ENCODE peak calls at places on chromosomes 6 and 20, in six cellular contexts. A is B cell, P is mammary epithelial cell, X is type B pancreatic cell, H is Caco-2, K is AG04450. Z is an unnamed sample.

GRCh38 chr6:45415778-45416518 is 38.2 kb upstream of the SUPT3H start:
- DNase-seq in A (no peak), P (no peak), X (no peak), H (no peak), K (no peak), Z (no peak)

GRCh38 chr6:124487778-124488431 is 474.3 kb upstream of the RNF217 start:
- DNase-seq in A (no peak), P (peak), X (no peak), H (no peak), K (no peak), Z (peak)

GRCh38 chr20:38145094-38146075 is 19.7 kb downstream of the TGM2 start:
- DNase-seq in A (no peak), P (no peak), X (no peak), H (no peak), K (no peak), Z (no peak)

GRCh38 chr20:36676701-36677421 is 30.9 kb upstream of the SLA2 start:
- DNase-seq in A (no peak), P (no peak), X (peak), H (peak), K (no peak), Z (no peak)

GRCh38 chr6:97765480-97765879 is 482.5 kb upstream of the MMS22L start:
- DNase-seq in A (no peak), P (no peak), X (no peak), H (no peak), K (no peak), Z (no peak)

GRCh38 chr6:161406633-161407032 is 132.8 kb upstream of the AGPAT4 start:
- DNase-seq in A (no peak), P (peak), X (no peak), H (no peak), K (peak), Z (no peak)

GRCh38 chr6:36563237-36563927 is 16.1 kb upstream of the STK38 start:
- DNase-seq in A (no peak), P (no peak), X (no peak), H (no peak), K (no peak), Z (no peak)

GRCh38 chr6:53741417-53741816 is 53.4 kb upstream of the LRRC1 start:
- DNase-seq in A (no peak), P (no peak), X (no peak), H (peak), K (no peak), Z (no peak)

GRCh38 chr6:83231146-83231545 is 38.0 kb downstream of the RWDD2A start:
- DNase-seq in A (no peak), P (no peak), X (no peak), H (no peak), K (peak), Z (no peak)

GRCh38 chr20:46555370-46555956 is 5.0 kb upstream of the OCSTAMP start:
- DNase-seq in A (no peak), P (no peak), X (no peak), H (no peak), K (no peak), Z (no peak)

GRCh38 chr20:58515240-58516212 is at the start of gene APCDD1L:
- DNase-seq in A (no peak), P (peak), X (peak), H (peak), K (peak), Z (no peak)

GRCh38 chr6:13098808-13099570 is 229.3 kb downstream of the TBC1D7 start:
- DNase-seq in A (no peak), P (no peak), X (no peak), H (no peak), K (no peak), Z (no peak)

GRCh38 chr20:37392441-37393195 is 46.7 kb downstream of the SRC start:
- DNase-seq in A (peak), P (no peak), X (no peak), H (no peak), K (no peak), Z (no peak)

GRCh38 chr6:89067796-89068195 is 12.8 kb upstream of the PNRC1 start:
- DNase-seq in A (no peak), P (peak), X (no peak), H (no peak), K (no peak), Z (no peak)

GRCh38 chr20:20036756-20037155 is 15.5 kb downstream of the CRNKL1 start:
- DNase-seq in A (no peak), P (no peak), X (no peak), H (no peak), K (no peak), Z (no peak)

GRCh38 chr20:61320617-61321200 is 68.6 kb downstream of the CDH4 start:
- DNase-seq in A (no peak), P (no peak), X (no peak), H (no peak), K (no peak), Z (no peak)

GRCh38 chr6:73263570-73263909 is 544 bp upstream of the KHDC1 start:
- DNase-seq in A (no peak), P (peak), X (no peak), H (no peak), K (no peak), Z (no peak)

GRCh38 chr6:150874184-150874583 is 8.7 kb downstream of the MTHFD1L start:
- DNase-seq in A (no peak), P (no peak), X (no peak), H (no peak), K (no peak), Z (no peak)

GRCh38 chr6:150878347-150879213 is 13.1 kb downstream of the MTHFD1L start:
- DNase-seq in A (no peak), P (no peak), X (no peak), H (no peak), K (no peak), Z (no peak)

GRCh38 chr6:150877928-150878327 is 12.4 kb downstream of the MTHFD1L start:
- DNase-seq in A (no peak), P (no peak), X (no peak), H (no peak), K (no peak), Z (no peak)

GRCh38 chr6:150880336-150880735 is 14.8 kb downstream of the MTHFD1L start:
- DNase-seq in A (no peak), P (no peak), X (no peak), H (no peak), K (no peak), Z (no peak)

GRCh38 chr6:150876598-150876997 is 11.1 kb downstream of the MTHFD1L start:
- DNase-seq in A (no peak), P (no peak), X (no peak), H (no peak), K (no peak), Z (no peak)
- TF ChIP-seq CTCF in A (no peak), P (no peak), X (no peak), H (no peak), K (no peak), Z (no peak)

DNA sequence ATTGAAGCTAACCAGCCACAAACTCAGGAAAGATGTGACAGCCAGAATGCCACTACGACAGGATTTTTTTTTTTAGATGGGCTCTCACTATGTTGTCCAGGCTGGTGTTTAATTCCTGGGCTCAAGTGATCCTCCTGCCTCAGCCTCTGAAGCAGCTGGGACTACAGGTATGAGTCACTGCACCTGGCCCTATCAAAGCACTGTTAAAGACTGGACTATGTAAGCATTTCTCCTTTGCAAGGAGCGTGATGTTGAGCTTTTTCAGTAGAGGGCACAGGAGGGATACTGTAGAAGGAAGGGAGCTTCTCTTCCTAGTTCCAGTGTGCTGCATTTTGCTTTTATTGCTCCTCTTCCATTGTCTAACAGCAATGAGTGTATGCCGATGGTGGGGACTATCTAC is 35.8 kb downstream of the ZBTB9 start:
- DNase-seq in A (no peak), P (peak), X (no peak), H (peak), K (no peak), Z (no peak)
- TF ChIP-seq CTCF in A (no peak), P (no peak), X (no peak), H (no peak), K (no peak), Z (no peak)

GRCh38 chr6:10381133-10381829 is 33.6 kb downstream of the TFAP2A start:
- DNase-seq in A (no peak), P (no peak), X (no peak), H (no peak), K (no peak), Z (no peak)
- TF ChIP-seq CTCF in A (no peak), P (no peak), X (peak), H (no peak), K (peak), Z (peak)

GRCh38 chr6:159125014-159125609 is 44.1 kb upstream of the FNDC1 start:
- DNase-seq in A (no peak), P (no peak), X (no peak), H (no peak), K (no peak), Z (no peak)
- TF ChIP-seq CTCF in A (peak), P (peak), X (peak), H (no peak), K (peak), Z (peak)

GRCh38 chr6:157569543-157569942 is 188.6 kb downstream of the ZDHHC14 start:
- DNase-seq in A (no peak), P (no peak), X (no peak), H (no peak), K (no peak), Z (no peak)

GRCh38 chr6:157571269-157571668 is 190.3 kb downstream of the ZDHHC14 start:
- DNase-seq in A (no peak), P (no peak), X (no peak), H (no peak), K (no peak), Z (no peak)

GRCh38 chr6:157570752-157571151 is 189.8 kb downstream of the ZDHHC14 start:
- DNase-seq in A (no peak), P (no peak), X (no peak), H (no peak), K (no peak), Z (no peak)

GRCh38 chr6:157570104-157570503 is 189.1 kb downstream of the ZDHHC14 start:
- DNase-seq in A (no peak), P (no peak), X (no peak), H (no peak), K (no peak), Z (no peak)

DNA sequence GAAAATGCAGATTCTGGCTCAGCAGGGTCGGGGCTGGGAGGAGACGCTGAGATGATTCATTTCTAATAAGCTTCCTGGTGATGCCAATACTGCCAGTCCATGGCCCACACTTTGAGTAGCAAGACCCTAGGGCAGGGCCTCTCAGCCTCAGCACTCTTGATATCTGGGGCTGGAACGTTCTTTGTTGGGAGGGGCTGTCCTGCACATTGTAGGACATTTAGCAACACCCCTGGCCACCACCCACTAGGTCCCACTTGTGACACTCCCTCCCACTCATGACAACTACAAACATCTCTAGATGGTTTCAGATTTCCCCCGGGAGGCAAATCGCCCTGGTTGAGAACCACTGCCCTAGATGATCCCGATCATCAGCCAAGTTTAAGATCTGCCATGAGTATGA is 191.0 kb downstream of the ZDHHC14 start:
- DNase-seq in A (no peak), P (no peak), X (no peak), H (no peak), K (no peak), Z (no peak)
- TF ChIP-seq CTCF in A (no peak), P (no peak), X (no peak), H (no peak), K (no peak), Z (no peak)

GRCh38 chr6:135439549-135439948 is 58.0 kb downstream of the AHI1 start:
- DNase-seq in A (no peak), P (no peak), X (no peak), H (no peak), K (no peak), Z (no peak)
- TF ChIP-seq CTCF in A (no peak), P (no peak), X (no peak), H (no peak), K (no peak), Z (no peak)

GRCh38 chr6:136863752-136864151 is 41.4 kb downstream of the PEX7 start:
- DNase-seq in A (no peak), P (no peak), X (no peak), H (no peak), K (no peak), Z (no peak)
- TF ChIP-seq CTCF in A (no peak), P (no peak), X (no peak), H (no peak), K (no peak), Z (no peak)

GRCh38 chr6:43952746-43953145 is 174.5 kb downstream of the MRPL14 start:
- DNase-seq in A (no peak), P (no peak), X (no peak), H (no peak), K (no peak), Z (no peak)
- TF ChIP-seq CTCF in A (no peak), P (no peak), X (peak), H (peak), K (no peak), Z (peak)

GRCh38 chr20:33337119-33337518 is 54.1 kb downstream of the BPIFB1 start:
- DNase-seq in A (no peak), P (no peak), X (no peak), H (peak), K (no peak), Z (no peak)
- TF ChIP-seq CTCF in A (no peak), P (peak), X (no peak), H (no peak), K (no peak), Z (no peak)